ENCODE peak calls at places on chromosomes 3 and 15, in ten cellular contexts. One of them, this sample, is unnamed.

GRCh38 chr15:41556657-41557056 is 2.4 kb upstream of the TYRO3 start:
- DNase-seq in WERI-Rb-1: no peak
- DNase-seq in neural progenitor cell: no peak
- DNase-seq in left ventricle myocardium inferior: no peak
- DNase-seq in sigmoid colon: no peak
- DNase-seq in ovary: no peak
- DNase-seq in GM12865: no peak
- DNase-seq in Panc1: no peak
- DNase-seq in OCI-LY7: no peak
- DNase-seq in HCT116: no peak
- DNase-seq in this sample: no peak

GRCh38 chr15:71219646-71220045 is 104.4 kb downstream of the THSD4 start:
- DNase-seq in neural progenitor cell: peak
- DNase-seq in Panc1: no peak
- DNase-seq in WERI-Rb-1: peak
- DNase-seq in OCI-LY7: no peak
- DNase-seq in ovary: no peak
- DNase-seq in HCT116: no peak
- DNase-seq in left ventricle myocardium inferior: no peak
- DNase-seq in sigmoid colon: no peak
- DNase-seq in GM12865: no peak
- DNase-seq in this sample: no peak

GRCh38 chr3:46098319-46098761 is 71.1 kb upstream of the XCR1 start:
- DNase-seq in ovary: no peak
- DNase-seq in left ventricle myocardium inferior: peak
- DNase-seq in Panc1: no peak
- DNase-seq in GM12865: peak
- DNase-seq in sigmoid colon: peak
- DNase-seq in OCI-LY7: peak
- DNase-seq in neural progenitor cell: no peak
- DNase-seq in HCT116: no peak
- DNase-seq in WERI-Rb-1: no peak
- DNase-seq in this sample: peak

GRCh38 chr3:36792342-36792741 is 28.0 kb upstream of the DCLK3 start:
- DNase-seq in ovary: no peak
- DNase-seq in OCI-LY7: peak
- DNase-seq in GM12865: peak
- DNase-seq in HCT116: peak
- DNase-seq in WERI-Rb-1: peak
- DNase-seq in neural progenitor cell: peak
- DNase-seq in Panc1: peak
- DNase-seq in left ventricle myocardium inferior: no peak
- DNase-seq in sigmoid colon: no peak
- DNase-seq in this sample: no peak

GRCh38 chr3:152458725-152459515 is 190.2 kb downstream of the MBNL1 start:
- DNase-seq in GM12865: no peak
- DNase-seq in neural progenitor cell: no peak
- DNase-seq in OCI-LY7: no peak
- DNase-seq in ovary: no peak
- DNase-seq in Panc1: no peak
- DNase-seq in sigmoid colon: no peak
- DNase-seq in WERI-Rb-1: no peak
- DNase-seq in HCT116: no peak
- DNase-seq in left ventricle myocardium inferior: no peak
- DNase-seq in this sample: no peak

GRCh38 chr3:131178710-131179375 is 152.2 kb downstream of the NEK11 start:
- DNase-seq in neural progenitor cell: no peak
- DNase-seq in ovary: no peak
- DNase-seq in Panc1: no peak
- DNase-seq in sigmoid colon: no peak
- DNase-seq in WERI-Rb-1: no peak
- DNase-seq in GM12865: no peak
- DNase-seq in left ventricle myocardium inferior: no peak
- DNase-seq in HCT116: no peak
- DNase-seq in OCI-LY7: no peak
- DNase-seq in this sample: no peak

GRCh38 chr3:29335438-29335837 is 54.6 kb downstream of the RBMS3 start:
- DNase-seq in OCI-LY7: no peak
- DNase-seq in ovary: peak
- DNase-seq in Panc1: no peak
- DNase-seq in HCT116: peak
- DNase-seq in sigmoid colon: peak
- DNase-seq in neural progenitor cell: peak
- DNase-seq in WERI-Rb-1: no peak
- DNase-seq in GM12865: no peak
- DNase-seq in left ventricle myocardium inferior: peak
- DNase-seq in this sample: no peak

GRCh38 chr15:70826634-70827033 is 27.3 kb downstream of the LARP6 start:
- DNase-seq in ovary: no peak
- DNase-seq in sigmoid colon: peak
- DNase-seq in OCI-LY7: no peak
- DNase-seq in left ventricle myocardium inferior: no peak
- DNase-seq in neural progenitor cell: no peak
- DNase-seq in HCT116: peak
- DNase-seq in WERI-Rb-1: no peak
- DNase-seq in Panc1: peak
- DNase-seq in GM12865: no peak
- DNase-seq in this sample: no peak

GRCh38 chr3:166191406-166191805 is 354.2 kb upstream of the BCHE start:
- DNase-seq in ovary: no peak
- DNase-seq in HCT116: no peak
- DNase-seq in sigmoid colon: no peak
- DNase-seq in OCI-LY7: no peak
- DNase-seq in Panc1: no peak
- DNase-seq in left ventricle myocardium inferior: no peak
- DNase-seq in GM12865: no peak
- DNase-seq in WERI-Rb-1: no peak
- DNase-seq in neural progenitor cell: no peak
- DNase-seq in this sample: no peak

GRCh38 chr3:113211370-113212154 is at the start of gene BOC:
- DNase-seq in ovary: peak
- DNase-seq in left ventricle myocardium inferior: peak
- DNase-seq in WERI-Rb-1: peak
- DNase-seq in GM12865: no peak
- DNase-seq in neural progenitor cell: peak
- DNase-seq in HCT116: no peak
- DNase-seq in OCI-LY7: no peak
- DNase-seq in Panc1: no peak
- DNase-seq in sigmoid colon: peak
- DNase-seq in this sample: no peak

GRCh38 chr15:49645937-49646336 is 25.1 kb downstream of the DTWD1 start:
- DNase-seq in ovary: no peak
- DNase-seq in OCI-LY7: no peak
- DNase-seq in neural progenitor cell: no peak
- DNase-seq in sigmoid colon: no peak
- DNase-seq in GM12865: no peak
- DNase-seq in WERI-Rb-1: no peak
- DNase-seq in HCT116: no peak
- DNase-seq in Panc1: no peak
- DNase-seq in left ventricle myocardium inferior: no peak
- DNase-seq in this sample: no peak

GRCh38 chr3:26825454-26825853 is 202.9 kb downstream of the LRRC3B start:
- DNase-seq in Panc1: no peak
- DNase-seq in ovary: no peak
- DNase-seq in left ventricle myocardium inferior: no peak
- DNase-seq in GM12865: no peak
- DNase-seq in OCI-LY7: no peak
- DNase-seq in WERI-Rb-1: no peak
- DNase-seq in HCT116: no peak
- DNase-seq in sigmoid colon: no peak
- DNase-seq in neural progenitor cell: no peak
- DNase-seq in this sample: no peak

GRCh38 chr3:49759226-49759625 is 27.1 kb downstream of the IP6K1 start:
- DNase-seq in GM12865: no peak
- DNase-seq in WERI-Rb-1: no peak
- DNase-seq in sigmoid colon: no peak
- DNase-seq in ovary: peak
- DNase-seq in OCI-LY7: no peak
- DNase-seq in neural progenitor cell: no peak
- DNase-seq in Panc1: no peak
- DNase-seq in HCT116: no peak
- DNase-seq in left ventricle myocardium inferior: no peak
- DNase-seq in this sample: no peak

GRCh38 chr3:177802151-177802900 is 605.0 kb upstream of the TBL1XR1 start:
- DNase-seq in left ventricle myocardium inferior: no peak
- DNase-seq in GM12865: no peak
- DNase-seq in HCT116: no peak
- DNase-seq in ovary: no peak
- DNase-seq in sigmoid colon: no peak
- DNase-seq in WERI-Rb-1: no peak
- DNase-seq in OCI-LY7: no peak
- DNase-seq in Panc1: no peak
- DNase-seq in neural progenitor cell: no peak
- DNase-seq in this sample: no peak

GRCh38 chr15:49380912-49381311 is 42.1 kb upstream of the FGF7 start:
- DNase-seq in left ventricle myocardium inferior: no peak
- DNase-seq in sigmoid colon: no peak
- DNase-seq in ovary: no peak
- DNase-seq in OCI-LY7: no peak
- DNase-seq in GM12865: no peak
- DNase-seq in neural progenitor cell: peak
- DNase-seq in HCT116: no peak
- DNase-seq in Panc1: no peak
- DNase-seq in WERI-Rb-1: peak
- DNase-seq in this sample: no peak

GRCh38 chr3:187770224-187770623 is 25.0 kb upstream of the BCL6 start:
- DNase-seq in WERI-Rb-1: no peak
- DNase-seq in GM12865: peak
- DNase-seq in left ventricle myocardium inferior: no peak
- DNase-seq in OCI-LY7: peak
- DNase-seq in ovary: no peak
- DNase-seq in Panc1: no peak
- DNase-seq in neural progenitor cell: no peak
- DNase-seq in sigmoid colon: no peak
- DNase-seq in HCT116: no peak
- DNase-seq in this sample: peak

GRCh38 chr3:111764645-111765091 is 94.4 kb upstream of the PHLDB2 start:
- DNase-seq in left ventricle myocardium inferior: no peak
- DNase-seq in GM12865: no peak
- DNase-seq in WERI-Rb-1: no peak
- DNase-seq in sigmoid colon: no peak
- DNase-seq in HCT116: peak
- DNase-seq in ovary: no peak
- DNase-seq in neural progenitor cell: no peak
- DNase-seq in OCI-LY7: no peak
- DNase-seq in Panc1: no peak
- DNase-seq in this sample: no peak
- TF ChIP-seq CTCF in left ventricle myocardium inferior: no peak
- TF ChIP-seq CTCF in GM12865: no peak
- TF ChIP-seq CTCF in WERI-Rb-1: no peak
- TF ChIP-seq CTCF in sigmoid colon: no peak
- TF ChIP-seq CTCF in HCT116: peak
- TF ChIP-seq CTCF in ovary: no peak
- TF ChIP-seq CTCF in neural progenitor cell: no peak
- TF ChIP-seq CTCF in OCI-LY7: peak
- TF ChIP-seq CTCF in Panc1: no peak
- TF ChIP-seq CTCF in this sample: no peak

DNA sequence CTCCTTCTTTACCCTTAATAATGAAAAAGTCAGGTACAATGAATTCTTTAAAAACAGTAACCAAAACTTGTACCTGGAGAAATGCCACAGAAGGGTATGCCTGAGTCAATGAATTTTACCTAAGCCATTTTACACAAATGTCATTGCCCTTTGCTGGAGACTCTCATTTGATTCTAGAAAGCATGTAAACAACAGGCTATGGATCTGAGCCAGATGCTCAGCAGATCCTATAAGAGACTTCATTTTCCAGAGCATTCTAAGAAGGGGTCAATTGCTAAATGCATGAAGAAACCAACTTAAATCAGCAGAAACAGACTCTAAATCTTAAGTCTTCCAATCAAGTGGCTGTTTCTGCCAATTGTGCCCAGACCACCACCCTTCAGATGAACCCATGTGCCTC is 83.8 kb upstream of the GALNT15 start:
- DNase-seq in GM12865: no peak
- DNase-seq in HCT116: no peak
- DNase-seq in ovary: no peak
- DNase-seq in sigmoid colon: no peak
- DNase-seq in WERI-Rb-1: no peak
- DNase-seq in Panc1: no peak
- DNase-seq in OCI-LY7: no peak
- DNase-seq in left ventricle myocardium inferior: no peak
- DNase-seq in neural progenitor cell: no peak
- DNase-seq in this sample: no peak
- H3K4me3 ChIP-seq in GM12865: no peak
- H3K4me3 ChIP-seq in HCT116: no peak
- H3K4me3 ChIP-seq in ovary: no peak
- H3K4me3 ChIP-seq in sigmoid colon: no peak
- H3K4me3 ChIP-seq in WERI-Rb-1: no peak
- H3K4me3 ChIP-seq in Panc1: no peak
- H3K4me3 ChIP-seq in OCI-LY7: no peak
- H3K4me3 ChIP-seq in left ventricle myocardium inferior: no peak
- H3K4me3 ChIP-seq in neural progenitor cell: no peak
- H3K4me3 ChIP-seq in this sample: no peak

DNA sequence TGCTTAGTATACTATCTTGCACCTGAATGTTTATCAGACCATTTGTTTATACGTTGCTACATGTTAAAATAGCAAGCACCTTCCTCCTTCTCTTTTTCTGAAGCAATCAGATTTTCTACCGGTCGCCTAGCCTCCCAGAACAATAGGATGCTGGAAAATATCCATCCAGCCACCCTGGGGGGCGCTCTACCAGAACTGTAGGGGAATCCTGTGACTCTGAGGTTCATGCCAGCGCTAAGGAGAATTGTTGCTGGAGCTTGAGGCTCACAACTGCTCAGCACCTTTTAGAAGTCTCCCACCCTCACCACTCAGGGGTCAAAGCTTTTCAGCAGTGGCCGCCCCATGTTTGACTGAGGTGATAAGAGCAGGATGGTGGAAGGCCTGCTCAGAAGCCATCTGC is 27.5 kb downstream of the SQOR start:
- DNase-seq in sigmoid colon: no peak
- DNase-seq in neural progenitor cell: peak
- DNase-seq in Panc1: no peak
- DNase-seq in HCT116: no peak
- DNase-seq in WERI-Rb-1: no peak
- DNase-seq in ovary: no peak
- DNase-seq in left ventricle myocardium inferior: no peak
- DNase-seq in OCI-LY7: no peak
- DNase-seq in GM12865: no peak
- DNase-seq in this sample: no peak
- TF ChIP-seq CTCF in sigmoid colon: no peak
- TF ChIP-seq CTCF in neural progenitor cell: peak
- TF ChIP-seq CTCF in Panc1: no peak
- TF ChIP-seq CTCF in HCT116: no peak
- TF ChIP-seq CTCF in WERI-Rb-1: no peak
- TF ChIP-seq CTCF in ovary: no peak
- TF ChIP-seq CTCF in left ventricle myocardium inferior: no peak
- TF ChIP-seq CTCF in OCI-LY7: peak
- TF ChIP-seq CTCF in GM12865: no peak
- TF ChIP-seq CTCF in this sample: no peak

DNA sequence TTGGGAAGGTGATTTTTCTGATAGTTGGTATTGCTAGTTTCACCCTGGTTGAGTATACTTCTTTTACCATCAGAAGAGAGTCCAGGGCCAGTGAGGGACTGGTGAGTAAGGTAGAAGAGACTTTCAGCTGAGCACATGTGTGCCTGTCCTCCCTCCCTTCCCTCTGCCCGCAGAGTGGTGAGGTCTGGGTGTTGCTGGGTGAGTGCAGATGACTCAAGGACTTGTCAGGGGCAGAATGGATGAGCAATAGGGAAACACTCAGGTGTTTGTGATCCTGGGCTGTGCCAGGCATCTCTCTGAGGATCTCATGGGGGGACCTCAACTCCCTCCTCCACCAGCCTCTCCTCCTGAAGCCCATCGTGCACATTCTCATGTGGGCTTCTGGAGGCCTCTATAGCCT is 76.0 kb upstream of the GSK3B start:
- DNase-seq in GM12865: no peak
- DNase-seq in ovary: no peak
- DNase-seq in WERI-Rb-1: no peak
- DNase-seq in OCI-LY7: no peak
- DNase-seq in HCT116: peak
- DNase-seq in Panc1: peak
- DNase-seq in sigmoid colon: no peak
- DNase-seq in neural progenitor cell: no peak
- DNase-seq in left ventricle myocardium inferior: no peak
- DNase-seq in this sample: no peak
- H3K4me3 ChIP-seq in GM12865: no peak
- H3K4me3 ChIP-seq in ovary: no peak
- H3K4me3 ChIP-seq in WERI-Rb-1: no peak
- H3K4me3 ChIP-seq in OCI-LY7: no peak
- H3K4me3 ChIP-seq in HCT116: no peak
- H3K4me3 ChIP-seq in Panc1: no peak
- H3K4me3 ChIP-seq in sigmoid colon: no peak
- H3K4me3 ChIP-seq in neural progenitor cell: no peak
- H3K4me3 ChIP-seq in left ventricle myocardium inferior: no peak
- H3K4me3 ChIP-seq in this sample: no peak